ENCODE peak calls at places on chromosomes 1 and 21, in five cellular contexts. One of them, this sample, is unnamed.
A peak's percentile ranks its signal among the peaks of the same experiment; 100 is the strongest.

GRCh38 chr21:32457360-32457840 is 44.9 kb downstream of the EVA1C start:
- DNase-seq in stimulated activated CD8-positive, alpha-beta memory T cell treated with anti-CD3 and anti-CD28 coated beads, Interleukin-7, amount 100 ng/mL, for 24 hours: no peak
- DNase-seq in T-cell: no peak
- DNase-seq in EL: peak; percentile 33
- DNase-seq in sigmoid colon: no peak
- DNase-seq in this sample: no peak

GRCh38 chr1:17742590-17742989 is 12.5 kb upstream of the ACTL8 start:
- DNase-seq in EL: no peak
- DNase-seq in stimulated activated CD8-positive, alpha-beta memory T cell treated with anti-CD3 and anti-CD28 coated beads, Interleukin-7, amount 100 ng/mL, for 24 hours: no peak
- DNase-seq in sigmoid colon: no peak
- DNase-seq in T-cell: no peak
- DNase-seq in this sample: no peak

GRCh38 chr21:44261191-44261631 is 486 bp downstream of the DNMT3L start:
- DNase-seq in sigmoid colon: no peak
- DNase-seq in stimulated activated CD8-positive, alpha-beta memory T cell treated with anti-CD3 and anti-CD28 coated beads, Interleukin-7, amount 100 ng/mL, for 24 hours: no peak
- DNase-seq in EL: no peak
- DNase-seq in T-cell: no peak
- DNase-seq in this sample: no peak

GRCh38 chr1:109535971-109536491 is 3.6 kb upstream of the GPR61 start:
- DNase-seq in stimulated activated CD8-positive, alpha-beta memory T cell treated with anti-CD3 and anti-CD28 coated beads, Interleukin-7, amount 100 ng/mL, for 24 hours: no peak
- DNase-seq in T-cell: no peak
- DNase-seq in sigmoid colon: peak; percentile 79
- DNase-seq in EL: no peak
- DNase-seq in this sample: no peak

GRCh38 chr1:155967410-155968400 is 10.6 kb downstream of the ARHGEF2 start:
- DNase-seq in sigmoid colon: no peak
- DNase-seq in EL: no peak
- DNase-seq in T-cell: no peak
- DNase-seq in stimulated activated CD8-positive, alpha-beta memory T cell treated with anti-CD3 and anti-CD28 coated beads, Interleukin-7, amount 100 ng/mL, for 24 hours: no peak
- DNase-seq in this sample: no peak

GRCh38 chr1:221708987-221709386 is 32.9 kb downstream of the DUSP10 start:
- DNase-seq in EL: no peak
- DNase-seq in stimulated activated CD8-positive, alpha-beta memory T cell treated with anti-CD3 and anti-CD28 coated beads, Interleukin-7, amount 100 ng/mL, for 24 hours: no peak
- DNase-seq in T-cell: peak; percentile 10
- DNase-seq in sigmoid colon: peak; percentile 85
- DNase-seq in this sample: peak; percentile 46

GRCh38 chr1:68220420-68220819 is 11.9 kb downstream of the WLS start:
- DNase-seq in stimulated activated CD8-positive, alpha-beta memory T cell treated with anti-CD3 and anti-CD28 coated beads, Interleukin-7, amount 100 ng/mL, for 24 hours: no peak
- DNase-seq in sigmoid colon: no peak
- DNase-seq in EL: no peak
- DNase-seq in T-cell: no peak
- DNase-seq in this sample: no peak

GRCh38 chr1:116663821-116664220 is 3.7 kb downstream of the IGSF3 start:
- DNase-seq in T-cell: no peak
- DNase-seq in sigmoid colon: no peak
- DNase-seq in stimulated activated CD8-positive, alpha-beta memory T cell treated with anti-CD3 and anti-CD28 coated beads, Interleukin-7, amount 100 ng/mL, for 24 hours: no peak
- DNase-seq in EL: no peak
- DNase-seq in this sample: no peak

GRCh38 chr1:19309123-19309813 is 2.7 kb downstream of the AKR7A2 start:
- DNase-seq in stimulated activated CD8-positive, alpha-beta memory T cell treated with anti-CD3 and anti-CD28 coated beads, Interleukin-7, amount 100 ng/mL, for 24 hours: no peak
- DNase-seq in sigmoid colon: no peak
- DNase-seq in T-cell: no peak
- DNase-seq in EL: peak; percentile 65
- DNase-seq in this sample: no peak

GRCh38 chr1:43861337-43861736 is 72.3 kb upstream of the ARTN start:
- DNase-seq in EL: peak; percentile 54
- DNase-seq in stimulated activated CD8-positive, alpha-beta memory T cell treated with anti-CD3 and anti-CD28 coated beads, Interleukin-7, amount 100 ng/mL, for 24 hours: no peak
- DNase-seq in T-cell: no peak
- DNase-seq in sigmoid colon: no peak
- DNase-seq in this sample: no peak

GRCh38 chr1:153627797-153628626 is at the start of gene S100A1:
- DNase-seq in EL: no peak
- DNase-seq in T-cell: no peak
- DNase-seq in sigmoid colon: peak; percentile 78
- DNase-seq in stimulated activated CD8-positive, alpha-beta memory T cell treated with anti-CD3 and anti-CD28 coated beads, Interleukin-7, amount 100 ng/mL, for 24 hours: no peak
- DNase-seq in this sample: no peak

GRCh38 chr1:168179411-168180147 is 817 bp downstream of the TIPRL start:
- DNase-seq in EL: peak; percentile 42
- DNase-seq in stimulated activated CD8-positive, alpha-beta memory T cell treated with anti-CD3 and anti-CD28 coated beads, Interleukin-7, amount 100 ng/mL, for 24 hours: no peak
- DNase-seq in sigmoid colon: no peak
- DNase-seq in T-cell: no peak
- DNase-seq in this sample: peak; percentile 30

GRCh38 chr1:18302788-18303413 is 177.8 kb upstream of the KLHDC7A start:
- DNase-seq in sigmoid colon: no peak
- DNase-seq in stimulated activated CD8-positive, alpha-beta memory T cell treated with anti-CD3 and anti-CD28 coated beads, Interleukin-7, amount 100 ng/mL, for 24 hours: no peak
- DNase-seq in T-cell: no peak
- DNase-seq in EL: no peak
- DNase-seq in this sample: no peak

GRCh38 chr1:7389201-7389785 is 381.8 kb upstream of the VAMP3 start:
- DNase-seq in sigmoid colon: peak; percentile 58
- DNase-seq in T-cell: no peak
- DNase-seq in stimulated activated CD8-positive, alpha-beta memory T cell treated with anti-CD3 and anti-CD28 coated beads, Interleukin-7, amount 100 ng/mL, for 24 hours: no peak
- DNase-seq in EL: no peak
- DNase-seq in this sample: no peak

GRCh38 chr1:116772648-116773045 is 18.4 kb downstream of the CD2 start:
- DNase-seq in T-cell: no peak
- DNase-seq in sigmoid colon: no peak
- DNase-seq in stimulated activated CD8-positive, alpha-beta memory T cell treated with anti-CD3 and anti-CD28 coated beads, Interleukin-7, amount 100 ng/mL, for 24 hours: no peak
- DNase-seq in EL: no peak
- DNase-seq in this sample: no peak

GRCh38 chr1:77382361-77382760 is 100.5 kb downstream of the AK5 start:
- DNase-seq in T-cell: no peak
- DNase-seq in stimulated activated CD8-positive, alpha-beta memory T cell treated with anti-CD3 and anti-CD28 coated beads, Interleukin-7, amount 100 ng/mL, for 24 hours: no peak
- DNase-seq in EL: peak; percentile 27
- DNase-seq in sigmoid colon: no peak
- DNase-seq in this sample: no peak

GRCh38 chr1:90725341-90725960 is 8.3 kb upstream of the BARHL2 start:
- DNase-seq in sigmoid colon: no peak
- DNase-seq in T-cell: no peak
- DNase-seq in stimulated activated CD8-positive, alpha-beta memory T cell treated with anti-CD3 and anti-CD28 coated beads, Interleukin-7, amount 100 ng/mL, for 24 hours: no peak
- DNase-seq in EL: no peak
- DNase-seq in this sample: no peak

GRCh38 chr1:23719162-23719820 is 24.0 kb upstream of the ELOA start:
- DNase-seq in stimulated activated CD8-positive, alpha-beta memory T cell treated with anti-CD3 and anti-CD28 coated beads, Interleukin-7, amount 100 ng/mL, for 24 hours: no peak
- DNase-seq in T-cell: no peak
- DNase-seq in sigmoid colon: no peak
- DNase-seq in EL: no peak
- DNase-seq in this sample: no peak

GRCh38 chr21:44496196-44496899 is 41.0 kb downstream of the LRRC3 start:
- DNase-seq in stimulated activated CD8-positive, alpha-beta memory T cell treated with anti-CD3 and anti-CD28 coated beads, Interleukin-7, amount 100 ng/mL, for 24 hours: no peak
- DNase-seq in sigmoid colon: no peak
- DNase-seq in EL: no peak
- DNase-seq in T-cell: no peak
- DNase-seq in this sample: no peak

GRCh38 chr1:204266504-204267034 is 52.8 kb upstream of the GOLT1A start:
- DNase-seq in stimulated activated CD8-positive, alpha-beta memory T cell treated with anti-CD3 and anti-CD28 coated beads, Interleukin-7, amount 100 ng/mL, for 24 hours: no peak
- DNase-seq in sigmoid colon: no peak
- DNase-seq in T-cell: no peak
- DNase-seq in EL: no peak
- DNase-seq in this sample: no peak